ENCODE peak calls at places on chromosome 15, in eight cellular contexts. Z, X, G, L, P, N, H and J are unnamed samples.
A peak's percentile ranks its signal among the peaks of the same experiment; 100 is the strongest.

GRCh38 chr15:79962178-79962577 is 8.8 kb downstream of the BCL2A1 start:
- DNase-seq in Z (no peak), X (no peak), G (no peak), L (no peak), P (peak; percentile 88), N (no peak), H (no peak), J (no peak)

GRCh38 chr15:50256188-50257041 is 9.1 kb downstream of the HDC start:
- DNase-seq in Z (peak; percentile 68), X (no peak), G (no peak), L (no peak), P (no peak), N (no peak), H (no peak), J (no peak)

GRCh38 chr15:43218908-43219706 is 1.7 kb downstream of the EPB42 start:
- DNase-seq in Z (peak; percentile 13), X (no peak), G (no peak), L (peak; percentile 10), P (no peak), N (peak; percentile 84), H (no peak), J (peak; percentile 78)

GRCh38 chr15:100598655-100599054 is 3.3 kb downstream of the LINS1 start:
- DNase-seq in Z (no peak), X (no peak), G (no peak), L (no peak), P (no peak), N (no peak), H (no peak), J (no peak)

GRCh38 chr15:89480505-89480904 is 15.9 kb downstream of the RHCG start:
- DNase-seq in Z (no peak), X (no peak), G (no peak), L (no peak), P (no peak), N (no peak), H (no peak), J (no peak)

GRCh38 chr15:29656636-29657475 is 165.4 kb downstream of the TJP1 start:
- DNase-seq in Z (no peak), X (no peak), G (no peak), L (no peak), P (no peak), N (peak; percentile 71), H (no peak), J (no peak)

GRCh38 chr15:28897861-28898608 is 12.3 kb downstream of the APBA2 start:
- DNase-seq in Z (no peak), X (no peak), G (no peak), L (no peak), P (no peak), N (no peak), H (no peak), J (peak; percentile 70)

GRCh38 chr15:48962662-48963523 is 826 bp downstream of the SHC4 start:
- DNase-seq in Z (peak; percentile 41), X (no peak), G (no peak), L (no peak), P (no peak), N (peak; percentile 41), H (no peak), J (peak; percentile 71)

GRCh38 chr15:83312046-83312445 is 27.6 kb upstream of the BNC1 start:
- DNase-seq in Z (no peak), X (no peak), G (no peak), L (no peak), P (no peak), N (no peak), H (no peak), J (no peak)

GRCh38 chr15:29913528-29914135 is 91.4 kb upstream of the TJP1 start:
- DNase-seq in Z (peak; percentile 90), X (no peak), G (no peak), L (no peak), P (no peak), N (no peak), H (no peak), J (no peak)

GRCh38 chr15:90597477-90598052 is 67.8 kb downstream of the CRTC3 start:
- DNase-seq in Z (no peak), X (no peak), G (no peak), L (no peak), P (peak; percentile 44), N (no peak), H (no peak), J (no peak)

GRCh38 chr15:94305133-94305532 is 73.8 kb downstream of the MCTP2 start:
- DNase-seq in Z (no peak), X (no peak), G (peak; percentile 72), L (peak; percentile 43), P (peak; percentile 39), N (no peak), H (no peak), J (no peak)

GRCh38 chr15:70099966-70100494 is 2.3 kb upstream of the TLE3 start:
- DNase-seq in Z (no peak), X (no peak), G (peak; percentile 13), L (peak; percentile 15), P (peak; percentile 32), N (no peak), H (no peak), J (no peak)

GRCh38 chr15:70415330-70415884 is 317.7 kb upstream of the TLE3 start:
- DNase-seq in Z (no peak), X (no peak), G (no peak), L (no peak), P (no peak), N (no peak), H (no peak), J (no peak)